ENCODE peak calls at places on chromosomes 4 and X, in seven cellular contexts. M is upper lobe of right lung; V is AG20443; C is activated CD8-positive, alpha-beta memory T cell treated with anti-CD3 and anti-CD28 coated beads for 48 hours; I is neural crest cell; K is choroid plexus epithelial cell; P is stromal cell of bone marrow. O is an unnamed sample.

GRCh38 chr4:8507251-8507570 is 66.6 kb downstream of the TRMT44 start:
- DNase-seq in K (peak), V (peak), P (no peak), C (no peak), M (no peak), I (no peak), O (peak)

GRCh38 chr4:86498560-86499166 is 95.5 kb upstream of the PTPN13 start:
- DNase-seq in K (peak), P (peak), M (no peak), I (no peak), C (no peak), V (peak), O (peak)

GRCh38 chr4:168480991-168481588 is 798 bp upstream of the DDX60L start:
- DNase-seq in V (peak), P (peak), C (no peak), M (no peak), K (peak), I (no peak), O (peak)

GRCh38 chr4:174365018-174365587 is 81.4 kb downstream of the CEP44 start:
- DNase-seq in C (no peak), K (peak), P (peak), V (peak), I (peak), M (no peak), O (peak)

GRCh38 chr4:162056947-162057346 is 106.9 kb downstream of the FSTL5 start:
- DNase-seq in C (no peak), V (no peak), I (no peak), K (peak), M (no peak), P (no peak), O (no peak)

GRCh38 chr4:173182403-173182802 is 13.8 kb downstream of the GALNT7 start:
- DNase-seq in C (no peak), M (no peak), V (peak), P (peak), K (peak), I (no peak), O (peak)

GRCh38 chr4:20687894-20688293 is 12.4 kb upstream of the PACRGL start:
- DNase-seq in P (peak), I (no peak), K (peak), V (peak), M (no peak), C (no peak), O (peak)

GRCh38 chrX:139864613-139865012 is 68.2 kb downstream of the ATP11C start:
- DNase-seq in I (no peak), C (no peak), M (no peak), K (no peak), P (no peak), V (no peak), O (no peak)

GRCh38 chr4:124151031-124151430 is 561.5 kb downstream of the ANKRD50 start:
- DNase-seq in K (no peak), V (no peak), P (no peak), C (no peak), I (no peak), M (no peak), O (no peak)

GRCh38 chr4:116926631-116927295 is 158.6 kb downstream of the TRAM1L1 start:
- DNase-seq in K (no peak), C (no peak), I (no peak), M (no peak), V (no peak), P (no peak), O (no peak)

GRCh38 chrX:120514236-120514635 is 45.1 kb upstream of the LAMP2 start:
- DNase-seq in K (peak), M (no peak), P (no peak), I (no peak), V (peak), C (no peak), O (peak)

GRCh38 chr4:109676886-109677285 is 26.4 kb downstream of the CASP6 start:
- DNase-seq in P (no peak), M (no peak), I (no peak), C (no peak), K (peak), V (no peak), O (no peak)

GRCh38 chr4:114945616-114946015 is 167.8 kb downstream of the NDST4 start:
- DNase-seq in I (no peak), K (no peak), V (no peak), P (no peak), C (no peak), M (no peak), O (no peak)

GRCh38 chr4:81457921-81458520 is 13.7 kb downstream of the RASGEF1B start:
- DNase-seq in C (no peak), I (no peak), M (no peak), V (no peak), K (no peak), P (no peak), O (no peak)

GRCh38 chr4:7365472-7366179 is 69.1 kb downstream of the PSAPL1 start:
- DNase-seq in M (peak), K (no peak), V (no peak), I (no peak), P (no peak), C (no peak), O (no peak)

GRCh38 chr4:171433674-171434073 is 379.5 kb upstream of the GALNTL6 start:
- DNase-seq in M (no peak), P (no peak), V (no peak), K (no peak), I (no peak), C (no peak), O (no peak)

GRCh38 chrX:95885074-95885473 is 799.6 kb upstream of the DIAPH2 start:
- DNase-seq in M (no peak), V (no peak), I (no peak), K (peak), P (peak), C (no peak), O (peak)

GRCh38 chr4:101667348-101667747 is 123.2 kb upstream of the BANK1 start:
- DNase-seq in M (no peak), K (no peak), C (no peak), I (no peak), P (peak), V (peak), O (peak)

GRCh38 chr4:52843958-52844357 is 18.2 kb upstream of the RASL11B start:
- DNase-seq in I (no peak), K (no peak), C (no peak), M (no peak), V (no peak), P (no peak), O (no peak)

GRCh38 chr4:85707591-85707990 is 232.6 kb downstream of the ARHGAP24 start:
- DNase-seq in P (no peak), C (no peak), I (no peak), V (no peak), M (no peak), K (no peak), O (no peak)

GRCh38 chrX:21745756-21746155 is 12.2 kb downstream of the SMPX start:
- DNase-seq in I (peak), V (peak), M (no peak), C (peak), K (peak), P (no peak), O (peak)

GRCh38 chrX:37959212-37960021 is 46.9 kb upstream of the SYTL5 start:
- DNase-seq in I (no peak), K (no peak), C (no peak), M (no peak), V (no peak), P (no peak), O (no peak)

GRCh38 chr4:71255966-71256365 is 82.9 kb upstream of the SLC4A4 start:
- DNase-seq in C (no peak), K (no peak), P (no peak), M (no peak), I (no peak), V (no peak), O (no peak)

GRCh38 chrX:93454509-93454908 is 218.9 kb downstream of the NAP1L3 start:
- DNase-seq in I (no peak), M (no peak), C (no peak), V (no peak), K (no peak), P (no peak), O (no peak)

GRCh38 chr4:169663894-169664293 is 43.5 kb downstream of the CLCN3 start:
- DNase-seq in I (no peak), P (no peak), V (no peak), K (peak), C (no peak), M (no peak), O (no peak)

GRCh38 chr4:111930658-111931057 is 214.6 kb upstream of the FAM241A start:
- DNase-seq in I (no peak), P (no peak), V (no peak), C (no peak), M (no peak), K (no peak), O (no peak)

GRCh38 chr4:3388461-3389185 is 53.1 kb upstream of the HGFAC start:
- DNase-seq in M (peak), K (peak), P (peak), C (no peak), I (peak), V (peak), O (peak)

GRCh38 chrX:33188286-33188685 is 23.1 kb downstream of the DMD start:
- DNase-seq in V (no peak), P (no peak), I (no peak), K (no peak), C (no peak), M (no peak), O (no peak)

GRCh38 chr4:101621120-101621519 is 169.4 kb upstream of the BANK1 start:
- DNase-seq in M (no peak), K (peak), V (peak), P (peak), C (no peak), I (no peak), O (peak)

GRCh38 chr4:858831-859451 is 33.0 kb upstream of the CPLX1 start:
- DNase-seq in P (no peak), K (no peak), M (peak), V (no peak), I (no peak), C (no peak), O (no peak)

GRCh38 chr4:84631573-84631972 is 48.6 kb downstream of the CDS1 start:
- DNase-seq in C (no peak), I (no peak), V (no peak), P (no peak), M (no peak), K (peak), O (no peak)

GRCh38 chrX:1425381-1425780 is 27.3 kb downstream of the ASMTL start:
- DNase-seq in M (peak), P (no peak), I (no peak), K (no peak), C (no peak), V (peak), O (no peak)

GRCh38 chr4:7557447-7557846 is 122.7 kb upstream of the PSAPL1 start:
- DNase-seq in V (peak), P (peak), K (peak), I (no peak), C (no peak), M (no peak), O (peak)

GRCh38 chr4:120049732-120050494 is 16.7 kb downstream of the MAD2L1 start:
- DNase-seq in I (peak), P (peak), K (peak), V (peak), M (no peak), C (peak), O (peak)

GRCh38 chrX:120823554-120823953 is 52.1 kb downstream of the CT47B1 start:
- DNase-seq in I (no peak), K (peak), M (no peak), C (no peak), P (no peak), V (no peak), O (no peak)

GRCh38 chrX:154313147-154313546 is 17.6 kb downstream of the TKTL1 start:
- DNase-seq in M (no peak), P (no peak), I (peak), V (no peak), C (no peak), K (no peak), O (no peak)

GRCh38 chrX:50978920-50979660 is 68.6 kb downstream of the BMP15 start:
- DNase-seq in K (no peak), P (no peak), M (no peak), V (peak), C (no peak), I (no peak), O (no peak)